ENCODE peak calls at places on chromosome 14, in eight cellular contexts. K is NCI-H1105 treated with DMSO at 0.1 percent for 48 hours, X is brain microvascular endothelial cell, W is lung microvascular endothelial cell, Q is pancreas, P is left colon, Y is nephron progenitor cell, A is psoas muscle. M is an unnamed sample.

GRCh38 chr14:96393292-96393691 is 1.4 kb downstream of the AK7 start:
- DNase-seq in K (no peak), X (no peak), W (no peak), Q (no peak), P (no peak), Y (no peak), A (no peak), M (no peak)

GRCh38 chr14:68392393-68393085 is 400.3 kb downstream of the ZFP36L1 start:
- DNase-seq in K (no peak), X (no peak), W (no peak), Q (peak; percentile 57), P (peak; percentile 41), Y (no peak), A (peak; percentile 48), M (peak; percentile 69)

GRCh38 chr14:89721330-89721729 is 233.2 kb downstream of the EFCAB11 start:
- DNase-seq in K (no peak), X (no peak), W (no peak), Q (no peak), P (no peak), Y (no peak), A (no peak), M (no peak)

GRCh38 chr14:103847954-103848719 is 762 bp upstream of the PPP1R13B start:
- DNase-seq in K (peak; percentile 56), X (peak; percentile 20), W (no peak), Q (peak; percentile 48), P (peak; percentile 57), Y (peak; percentile 59), A (peak; percentile 50), M (peak; percentile 77)

GRCh38 chr14:100375273-100375962 is 52.3 kb downstream of the SLC25A47 start:
- DNase-seq in K (peak; percentile 11), X (peak; percentile 96), W (peak; percentile 99), Q (peak; percentile 58), P (peak; percentile 67), Y (peak; percentile 36), A (peak; percentile 79), M (peak; percentile 91)

GRCh38 chr14:94593749-94594431 is 12.7 kb downstream of the SERPINA5 start:
- DNase-seq in K (no peak), X (no peak), W (no peak), Q (no peak), P (no peak), Y (no peak), A (no peak), M (peak; percentile 78)

GRCh38 chr14:37622231-37622923 is 26.9 kb downstream of the TTC6 start:
- DNase-seq in K (no peak), X (peak; percentile 16), W (peak; percentile 45), Q (no peak), P (no peak), Y (peak; percentile 55), A (no peak), M (no peak)

GRCh38 chr14:68785817-68786490 is 6.9 kb downstream of the ZFP36L1 start:
- DNase-seq in K (no peak), X (no peak), W (peak; percentile 44), Q (peak; percentile 53), P (peak; percentile 31), Y (no peak), A (no peak), M (peak; percentile 30)

GRCh38 chr14:102799684-102800562 is 22.7 kb downstream of the TRAF3 start:
- DNase-seq in K (no peak), X (peak; percentile 41), W (no peak), Q (no peak), P (no peak), Y (no peak), A (no peak), M (no peak)

GRCh38 chr14:64968167-64968566 is 4.0 kb downstream of the RAB15 start:
- DNase-seq in K (no peak), X (no peak), W (no peak), Q (no peak), P (no peak), Y (no peak), A (no peak), M (no peak)

GRCh38 chr14:75649773-75650172 is 10.9 kb downstream of the ERG28 start:
- DNase-seq in K (no peak), X (no peak), W (no peak), Q (no peak), P (no peak), Y (no peak), A (no peak), M (no peak)

GRCh38 chr14:86798330-86798729 is 1194.7 kb downstream of the GALC start:
- DNase-seq in K (no peak), X (no peak), W (no peak), Q (no peak), P (no peak), Y (no peak), A (no peak), M (no peak)

GRCh38 chr14:55272922-55273321 is 1.7 kb downstream of the FBXO34 start:
- DNase-seq in K (no peak), X (no peak), W (peak; percentile 6), Q (no peak), P (no peak), Y (no peak), A (no peak), M (no peak)

M was measured in adrenal gland.